ENCODE peak calls at places on chromosomes 12 and 14, in ten cellular contexts. X is A549; K is OCI-LY7; E is heart right ventricle; Q is ascending aorta; W is body of pancreas; A is SJSA1; D is neuronal stem cell; O is CD8-positive, alpha-beta memory T cell; R is breast epithelium. L is an unnamed sample. For H3K4me1, the result is how much of the 10 kb centered on the place peaks cover.

GRCh38 chr14:26598672-26599131 is 869 bp upstream of the NOVA1 start:
- DNase-seq in K (no peak), O (no peak), W (peak), A (peak), Q (no peak), X (no peak), D (no peak), R (no peak), E (no peak), L (no peak)

GRCh38 chr12:44246481-44247105 is 410.7 kb downstream of the TMEM117 start:
- DNase-seq in W (no peak), A (peak), E (no peak), X (no peak), D (no peak), O (no peak), R (no peak), Q (no peak), K (no peak), L (no peak)

GRCh38 chr12:130973906-130974305 is 20.2 kb downstream of the ADGRD1 start:
- DNase-seq in D (no peak), X (no peak), K (no peak), A (no peak), R (no peak), Q (no peak), W (no peak), E (no peak), O (no peak), L (no peak)

GRCh38 chr14:77099425-77100167 is 1.5 kb downstream of the CIPC start:
- DNase-seq in A (peak), O (no peak), D (no peak), K (no peak), W (no peak), Q (no peak), X (no peak), E (no peak), R (no peak), L (no peak)

GRCh38 chr12:94207467-94208432 is 59.4 kb downstream of the PLXNC1 start:
- DNase-seq in X (no peak), W (no peak), A (no peak), O (no peak), R (no peak), D (no peak), Q (no peak), E (no peak), K (peak), L (no peak)

GRCh38 chr12:125079943-125080645 is 14.9 kb downstream of the AACS start:
- DNase-seq in R (peak), E (no peak), O (no peak), K (no peak), Q (no peak), A (no peak), W (no peak), D (no peak), X (no peak), L (peak)

GRCh38 chr12:24931666-24932405 is 17.1 kb downstream of the BCAT1 start:
- DNase-seq in R (no peak), X (no peak), K (peak), O (no peak), Q (no peak), W (no peak), D (no peak), E (no peak), A (no peak), L (peak)

GRCh38 chr14:101992708-101993107 is 28.3 kb downstream of the DYNC1H1 start:
- DNase-seq in W (no peak), K (peak), D (no peak), Q (no peak), R (no peak), E (no peak), A (no peak), X (no peak), O (no peak), L (no peak)

GRCh38 chr12:52391618-52392002 is 6.2 kb upstream of the KRT84 start:
- DNase-seq in E (peak), D (no peak), K (no peak), R (peak), X (no peak), O (no peak), A (no peak), Q (no peak), W (peak), L (no peak)

GRCh38 chr14:39731912-39732311 is 299.7 kb upstream of the FBXO33 start:
- DNase-seq in W (no peak), K (peak), O (no peak), Q (no peak), X (no peak), E (no peak), D (no peak), A (no peak), R (no peak), L (no peak)

GRCh38 chr12:95646781-95647184 is 95.5 kb upstream of the USP44 start:
- DNase-seq in O (no peak), R (no peak), X (no peak), A (peak), Q (no peak), W (no peak), D (no peak), E (no peak), K (no peak), L (no peak)

GRCh38 chr12:65432606-65433005 is 154.1 kb downstream of the MSRB3 start:
- DNase-seq in O (no peak), A (no peak), E (no peak), X (no peak), W (no peak), D (no peak), R (no peak), Q (no peak), K (no peak), L (no peak)

GRCh38 chr14:101400815-101401214 is 160.5 kb upstream of the DIO3 start:
- DNase-seq in Q (no peak), K (no peak), E (no peak), O (no peak), A (no peak), D (no peak), R (no peak), X (no peak), W (no peak), L (no peak)

GRCh38 chr12:124725099-124725498 is 138.6 kb downstream of the SCARB1 start:
- DNase-seq in O (no peak), K (no peak), A (no peak), D (no peak), Q (no peak), X (no peak), R (no peak), W (no peak), E (no peak), L (no peak)

GRCh38 chr12:112971248-112971647 is 7.1 kb upstream of the OAS2 start:
- DNase-seq in K (no peak), X (no peak), A (no peak), O (no peak), Q (no peak), D (no peak), W (no peak), R (no peak), E (peak), L (no peak)

GRCh38 chr14:67270354-67270753 is 29.1 kb downstream of the PALS1 start:
- DNase-seq in R (no peak), K (no peak), A (no peak), D (no peak), O (no peak), X (no peak), Q (no peak), W (no peak), E (no peak), L (no peak)

GRCh38 chr12:31506907-31507306 is 84.0 kb downstream of the DENND5B start:
- DNase-seq in O (no peak), D (no peak), Q (no peak), W (no peak), X (no peak), E (no peak), A (peak), R (no peak), K (no peak), L (peak)

GRCh38 chr14:100606687-100607610 is 19.7 kb upstream of the BEGAIN start:
- DNase-seq in A (no peak), Q (no peak), D (no peak), W (no peak), R (no peak), O (no peak), K (no peak), E (no peak), X (no peak), L (no peak)

GRCh38 chr12:132137483-132138125 is 6.5 kb downstream of the DDX51 start:
- DNase-seq in K (no peak), X (no peak), W (no peak), Q (no peak), E (no peak), R (no peak), D (no peak), A (no peak), O (no peak), L (no peak)

GRCh38 chr14:87873741-87874140 is 119.2 kb downstream of the GALC start:
- DNase-seq in A (no peak), D (no peak), W (no peak), Q (no peak), X (no peak), R (no peak), K (no peak), O (no peak), E (no peak), L (no peak)

GRCh38 chr12:45121224-45121623 is 70.3 kb upstream of the DBX2 start:
- DNase-seq in E (no peak), Q (no peak), K (peak), R (no peak), X (no peak), O (no peak), W (no peak), D (no peak), A (no peak), L (no peak)

GRCh38 chr12:124734224-124734788 is 129.4 kb downstream of the SCARB1 start:
- DNase-seq in K (no peak), R (no peak), X (no peak), W (no peak), O (no peak), D (peak), E (no peak), A (no peak), Q (no peak), L (no peak)

GRCh38 chr12:34345801-34346200 is 323.5 kb downstream of the ALG10 start:
- DNase-seq in A (no peak), D (no peak), Q (no peak), R (no peak), W (no peak), O (no peak), E (no peak), K (no peak), X (no peak), L (no peak)

GRCh38 chr12:58711968-58712367 is 208.3 kb downstream of the LRIG3 start:
- DNase-seq in D (no peak), X (no peak), E (no peak), R (no peak), W (no peak), A (peak), O (no peak), K (no peak), Q (no peak), L (no peak)

GRCh38 chr12:70468741-70469140 is 102.7 kb downstream of the KCNMB4 start:
- DNase-seq in X (no peak), R (no peak), Q (no peak), A (no peak), E (no peak), W (no peak), K (no peak), O (no peak), D (no peak), L (no peak)

GRCh38 chr12:44076892-44077291 is 241.0 kb downstream of the TMEM117 start:
- DNase-seq in Q (no peak), X (no peak), W (no peak), E (no peak), K (no peak), O (no peak), A (no peak), R (no peak), D (no peak), L (peak)

GRCh38 chr12:51381226-51382079 is 9.8 kb downstream of the GALNT6 start:
- DNase-seq in A (peak), W (no peak), D (no peak), R (no peak), O (no peak), E (no peak), Q (no peak), X (no peak), K (no peak), L (no peak)

DNA sequence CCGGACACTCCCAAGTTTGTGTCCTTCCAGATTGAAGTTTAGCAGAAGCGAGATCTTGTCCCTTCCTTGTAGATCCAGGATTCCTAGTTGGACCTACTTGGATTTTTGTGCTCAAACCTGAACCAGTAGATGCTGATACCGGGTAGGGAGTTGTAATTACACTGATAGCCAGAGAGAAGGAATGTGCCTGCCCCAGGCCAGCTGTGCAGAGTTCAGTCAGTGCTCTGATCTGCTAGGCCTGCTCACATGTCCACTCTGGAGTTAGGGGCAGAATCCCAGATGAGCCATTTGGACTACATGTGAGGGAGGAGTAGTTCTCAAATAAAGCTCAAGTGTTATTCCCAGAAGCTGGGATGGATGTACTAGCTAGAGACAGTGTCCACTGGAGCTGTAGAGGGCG is 65.7 kb downstream of the PRKCH start:
- DNase-seq in A (no peak), Q (no peak), E (no peak), X (no peak), W (no peak), O (no peak), D (no peak), K (no peak), R (no peak), L (no peak)
- H3K4me1 ChIP-seq in A (under half), Q (under half), E (half or more), X (under half), W (under half), O (half or more), D (under half), K (under half), R (under half), L (under half)

GRCh38 chr12:6925543-6926279 is 2.0 kb upstream of the ATN1 start:
- DNase-seq in E (peak), X (peak), D (peak), A (peak), K (no peak), R (peak), Q (no peak), O (no peak), W (peak), L (peak)
- H3K4me1 ChIP-seq in E (half or more), X (under half), D (under half), A (under half), K (under half), R (under half), Q (under half), O (under half), W (under half), L (under half)

DNA sequence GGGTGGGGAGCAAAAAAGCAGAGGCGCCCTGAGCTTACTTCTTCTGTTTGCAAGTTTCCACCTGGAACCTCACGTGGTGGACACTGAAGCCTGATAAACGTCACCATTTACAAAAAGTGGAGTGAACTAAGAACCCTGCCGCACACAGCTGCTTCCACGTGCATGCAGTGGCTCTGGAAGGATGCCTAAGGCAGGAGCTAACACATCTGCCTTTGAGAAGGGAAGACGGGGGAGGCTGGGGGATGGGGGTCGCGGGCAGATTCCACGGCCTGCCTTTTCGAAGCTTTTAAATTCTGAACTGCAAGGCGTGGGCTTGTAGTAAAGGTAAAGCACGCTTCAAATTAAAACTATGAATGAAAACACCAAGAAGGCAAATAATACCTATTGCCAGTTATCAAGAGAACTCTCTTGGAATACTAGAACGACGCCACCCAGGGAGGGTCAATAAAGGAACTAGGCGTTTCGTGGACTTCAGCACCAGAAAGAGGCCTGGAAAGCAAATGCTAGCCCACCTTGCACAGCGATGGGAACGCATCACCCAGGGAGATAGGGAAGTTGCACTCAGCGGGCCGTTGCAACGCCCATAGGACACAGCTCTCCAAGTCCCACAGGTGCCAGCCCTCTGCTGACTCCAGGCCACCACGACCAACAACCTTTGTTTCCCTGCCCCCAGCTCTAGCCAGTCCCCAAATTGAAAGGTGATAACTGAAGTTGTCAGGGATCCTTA is 61.8 kb downstream of the TESC start:
- DNase-seq in E (no peak), D (no peak), Q (no peak), A (no peak), X (no peak), K (no peak), W (peak), R (no peak), O (no peak), L (no peak)
- H3K4me1 ChIP-seq in E (under half), D (under half), Q (under half), A (under half), X (under half), K (under half), W (under half), R (under half), O (under half), L (under half)

GRCh38 chr14:95337052-95337595 is 17.4 kb upstream of the CLMN start:
- DNase-seq in W (no peak), R (no peak), A (no peak), Q (no peak), O (no peak), E (no peak), D (no peak), X (no peak), K (no peak), L (no peak)
- H3K4me1 ChIP-seq in W (half or more), R (under half), A (under half), Q (under half), O (under half), E (under half), D (under half), X (under half), K (under half), L (under half)

DNA sequence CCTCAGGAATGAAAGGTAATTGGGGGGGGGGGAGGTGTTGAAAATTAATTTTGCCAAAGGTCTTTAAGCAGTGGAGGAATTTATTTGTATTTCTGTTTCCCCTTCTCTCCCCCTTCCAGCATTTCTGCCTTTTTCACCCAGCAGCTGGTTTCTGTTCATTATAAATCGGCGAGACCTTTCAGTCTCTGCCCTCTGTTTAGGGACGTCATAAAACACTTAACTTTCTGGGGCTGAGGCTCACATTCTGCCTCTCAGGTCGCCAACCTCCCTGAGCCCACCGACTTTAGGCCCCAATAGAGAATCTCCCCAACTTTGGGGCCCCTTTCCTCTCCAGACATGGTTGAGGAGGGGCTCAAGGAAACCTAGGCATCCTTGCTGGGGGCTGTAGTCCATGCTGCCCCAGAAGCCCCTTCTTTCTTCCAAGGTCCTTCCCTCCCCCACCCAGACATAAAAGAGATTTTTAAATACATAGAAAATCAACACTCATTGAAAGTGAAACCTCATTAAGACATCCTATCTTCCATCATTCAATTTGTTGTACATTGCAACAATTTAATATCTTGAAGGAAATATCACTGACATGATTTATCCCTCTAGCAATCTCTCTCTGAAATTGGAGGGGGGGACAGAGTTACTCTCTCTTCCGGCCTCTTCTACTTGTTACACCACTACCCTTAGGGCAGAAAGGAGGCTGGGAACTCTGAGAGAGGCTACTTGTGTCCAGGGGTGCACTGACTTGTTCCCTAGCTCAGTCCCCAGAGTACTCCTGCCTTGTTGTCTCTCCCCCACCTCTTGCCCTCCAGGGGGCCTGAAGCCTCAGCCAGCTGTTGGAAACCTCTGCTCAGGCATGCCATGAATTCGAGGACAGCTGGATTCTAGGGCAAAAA is 2.5 kb upstream of the HOXC6 start:
- DNase-seq in O (no peak), R (no peak), X (no peak), W (no peak), D (no peak), E (no peak), A (no peak), K (no peak), Q (no peak), L (no peak)
- H3K4me1 ChIP-seq in O (under half), R (under half), X (under half), W (under half), D (under half), E (under half), A (under half), K (half or more), Q (under half), L (half or more)

DNA sequence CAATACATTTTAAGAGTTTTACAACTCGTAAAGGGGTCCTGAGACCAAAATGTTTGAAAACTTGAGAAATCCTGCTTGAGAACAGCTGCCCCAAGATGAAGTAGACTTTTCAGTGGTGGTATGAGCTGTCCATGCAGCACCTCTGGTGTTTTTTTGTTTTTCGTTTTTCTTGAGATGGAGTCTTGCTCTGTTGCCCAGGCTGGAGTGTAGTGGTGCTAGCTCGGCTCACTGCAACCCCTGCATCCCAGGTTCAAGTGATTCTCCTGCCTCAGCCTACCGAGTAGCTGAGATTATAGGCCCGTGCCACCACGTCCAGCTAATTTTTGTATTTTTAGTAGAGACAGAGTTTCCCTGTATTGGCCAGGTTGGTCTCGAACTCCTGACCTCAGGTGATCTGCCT is 5.5 kb downstream of the PAPOLA start:
- DNase-seq in K (no peak), A (no peak), D (no peak), Q (no peak), W (no peak), R (no peak), E (no peak), O (no peak), X (no peak), L (no peak)
- H3K4me1 ChIP-seq in K (half or more), A (under half), D (under half), Q (under half), W (half or more), R (under half), E (half or more), O (half or more), X (half or more), L (under half)